ENCODE peak calls at places on chromosome 1, in seven cellular contexts. N is NCI-H1417; I is nephron progenitor cell; G is activated CD8-positive, alpha-beta memory T cell treated with anti-CD3 and anti-CD28 coated beads, Interleukin-2, amount 10 ng/mL, durations not matched to agents 7 days and 5 days; X is cardiac fibroblast; O is NCI-H2171; Z is OCI-M1. W is an unnamed sample.

GRCh38 chr1:24361811-24362210 is 42.7 kb downstream of the GRHL3 start:
- DNase-seq in N (no peak), I (no peak), G (no peak), X (no peak), O (no peak), Z (no peak), W (no peak)

GRCh38 chr1:153987621-153988020 is 1.5 kb upstream of the RAB13 start:
- DNase-seq in N (no peak), I (no peak), G (no peak), X (no peak), O (no peak), Z (no peak), W (no peak)

GRCh38 chr1:68384872-68385390 is 64.8 kb downstream of the RPE65 start:
- DNase-seq in N (no peak), I (no peak), G (no peak), X (peak; percentile 87), O (no peak), Z (peak; percentile 13), W (no peak)

GRCh38 chr1:245812278-245812677 is 657.5 kb downstream of the KIF26B start:
- DNase-seq in N (no peak), I (no peak), G (no peak), X (no peak), O (no peak), Z (no peak), W (no peak)

GRCh38 chr1:179143332-179143731 is 61.5 kb downstream of the TOR3A start:
- DNase-seq in N (no peak), I (no peak), G (no peak), X (peak; percentile 98), O (no peak), Z (peak; percentile 50), W (no peak)

GRCh38 chr1:200960236-200960947 is 63.1 kb downstream of the KIF21B start:
- DNase-seq in N (no peak), I (no peak), G (no peak), X (no peak), O (no peak), Z (no peak), W (no peak)

GRCh38 chr1:228364068-228364705 is 42.4 kb downstream of the TRIM11 start:
- DNase-seq in N (no peak), I (peak; percentile 2), G (no peak), X (no peak), O (no peak), Z (no peak), W (no peak)

GRCh38 chr1:100543640-100544039 is 5.7 kb downstream of the GPR88 start:
- DNase-seq in N (no peak), I (no peak), G (peak; percentile 62), X (peak; percentile 15), O (no peak), Z (peak; percentile 65), W (peak; percentile 76)

GRCh38 chr1:241706967-241707366 is 54.9 kb downstream of the WDR64 start:
- DNase-seq in N (no peak), I (no peak), G (no peak), X (peak; percentile 74), O (no peak), Z (no peak), W (no peak)